ENCODE peak calls at places on chromosomes 11 and 22, in five cellular contexts. N is caudate nucleus; I is stimulated activated CD4-positive, alpha-beta T cell treated with anti-CD3 and anti-CD28 coated beads, Interleukin-15, amount 100 ng/mL, for 24 hours; S is gastrocnemius medialis; V is HTR-8/SVneo. D is an unnamed sample.

GRCh38 chr11:45212566-45213315 is 66.3 kb downstream of the PRDM11 start:
- DNase-seq in N (no peak), I (no peak), V (no peak), S (no peak), D (no peak)

GRCh38 chr22:39613549-39613921 is 43.0 kb downstream of the CACNA1I start:
- DNase-seq in V (no peak), I (no peak), N (no peak), S (no peak), D (no peak)

GRCh38 chr11:629237-629583 is 2.2 kb upstream of the SCT start:
- DNase-seq in V (no peak), N (no peak), S (peak; percentile 70), I (no peak), D (no peak)

GRCh38 chr11:97445561-97445960 is 1055.7 kb downstream of the JRKL start:
- DNase-seq in N (no peak), S (no peak), I (no peak), V (no peak), D (no peak)

GRCh38 chr11:12276356-12276755 is 101.0 kb upstream of the PARVA start:
- DNase-seq in N (no peak), I (no peak), V (no peak), S (no peak), D (peak; percentile 40)

GRCh38 chr11:60931897-60932296 is 7.6 kb downstream of the TMEM132A start:
- DNase-seq in V (no peak), N (no peak), S (no peak), I (no peak), D (no peak)

GRCh38 chr11:126992804-126993111 is 7.8 kb downstream of the KIRREL3 start:
- DNase-seq in I (no peak), V (peak; percentile 23), N (no peak), S (no peak), D (no peak)

GRCh38 chr22:49629024-49629570 is 198.6 kb downstream of the BRD1 start:
- DNase-seq in N (no peak), I (no peak), S (no peak), V (no peak), D (no peak)

GRCh38 chr11:25453471-25453870 is 878.5 kb upstream of the ANO3 start:
- DNase-seq in N (no peak), I (no peak), S (no peak), V (no peak), D (no peak)

GRCh38 chr11:27214713-27215112 is 148.3 kb downstream of the CCDC34 start:
- DNase-seq in S (no peak), I (no peak), N (no peak), V (no peak), D (no peak)

GRCh38 chr11:66133216-66133775 is 63.2 kb downstream of the PACS1 start:
- DNase-seq in I (no peak), V (no peak), S (no peak), N (no peak), D (no peak)

GRCh38 chr11:64042301-64042700 is 6.6 kb downstream of the FLRT1 start:
- DNase-seq in V (no peak), I (no peak), S (no peak), N (no peak), D (no peak)

GRCh38 chr11:132068556-132068955 is 698.1 kb downstream of the NTM start:
- DNase-seq in N (no peak), V (no peak), I (no peak), S (no peak), D (no peak)

GRCh38 chr11:6453152-6453551 is 12.4 kb upstream of the HPX start:
- DNase-seq in V (no peak), N (no peak), S (no peak), I (no peak), D (no peak)

GRCh38 chr11:41983458-41983857 is 524.0 kb upstream of the LRRC4C start:
- DNase-seq in N (no peak), V (no peak), S (no peak), I (no peak), D (no peak)

GRCh38 chr11:1600626-1601025 is 2.5 kb upstream of the KRTAP5-2 start:
- DNase-seq in I (no peak), V (no peak), S (no peak), N (no peak), D (no peak)